ENCODE peak calls at places on chromosomes 11 and 22, in five cellular contexts. One of them, this sample, is unnamed.

GRCh38 chr11:114180301-114181055 is 115.7 kb upstream of the NNMT start:
- DNase-seq in colonic mucosa: peak
- DNase-seq in activated CD4-positive, alpha-beta T cell treated with anti-CD3 and anti-CD28 coated beads for 24 hours: no peak
- DNase-seq in NCI-H345: peak
- DNase-seq in GM10248: no peak
- DNase-seq in this sample: no peak

GRCh38 chr11:5992604-5993251 is 5.9 kb upstream of the OR52L1 start:
- DNase-seq in colonic mucosa: no peak
- DNase-seq in activated CD4-positive, alpha-beta T cell treated with anti-CD3 and anti-CD28 coated beads for 24 hours: no peak
- DNase-seq in NCI-H345: no peak
- DNase-seq in GM10248: peak
- DNase-seq in this sample: no peak

GRCh38 chr22:22520667-22521602 is 865 bp upstream of the ZNF280A start:
- DNase-seq in colonic mucosa: no peak
- DNase-seq in activated CD4-positive, alpha-beta T cell treated with anti-CD3 and anti-CD28 coated beads for 24 hours: no peak
- DNase-seq in NCI-H345: no peak
- DNase-seq in GM10248: no peak
- DNase-seq in this sample: no peak

GRCh38 chr11:5679811-5680210 is 5.1 kb downstream of the TRIM5 start:
- DNase-seq in colonic mucosa: no peak
- DNase-seq in activated CD4-positive, alpha-beta T cell treated with anti-CD3 and anti-CD28 coated beads for 24 hours: no peak
- DNase-seq in NCI-H345: no peak
- DNase-seq in GM10248: no peak
- DNase-seq in this sample: no peak

GRCh38 chr11:114296979-114297372 is 777 bp downstream of the NNMT start:
- DNase-seq in colonic mucosa: no peak
- DNase-seq in activated CD4-positive, alpha-beta T cell treated with anti-CD3 and anti-CD28 coated beads for 24 hours: no peak
- DNase-seq in NCI-H345: no peak
- DNase-seq in GM10248: no peak
- DNase-seq in this sample: no peak

GRCh38 chr11:100576044-100577021 is 110.8 kb upstream of the ARHGAP42 start:
- DNase-seq in colonic mucosa: peak
- DNase-seq in activated CD4-positive, alpha-beta T cell treated with anti-CD3 and anti-CD28 coated beads for 24 hours: no peak
- DNase-seq in NCI-H345: peak
- DNase-seq in GM10248: peak
- DNase-seq in this sample: peak

GRCh38 chr11:64863381-64864060 is 14.9 kb downstream of the EHD1 start:
- DNase-seq in colonic mucosa: no peak
- DNase-seq in activated CD4-positive, alpha-beta T cell treated with anti-CD3 and anti-CD28 coated beads for 24 hours: no peak
- DNase-seq in NCI-H345: no peak
- DNase-seq in GM10248: no peak
- DNase-seq in this sample: no peak

GRCh38 chr11:128593281-128593680 is 5.9 kb upstream of the ETS1 start:
- DNase-seq in colonic mucosa: no peak
- DNase-seq in activated CD4-positive, alpha-beta T cell treated with anti-CD3 and anti-CD28 coated beads for 24 hours: no peak
- DNase-seq in NCI-H345: no peak
- DNase-seq in GM10248: no peak
- DNase-seq in this sample: no peak

GRCh38 chr11:85810871-85811611 is at the start of gene SYTL2:
- DNase-seq in colonic mucosa: peak
- DNase-seq in activated CD4-positive, alpha-beta T cell treated with anti-CD3 and anti-CD28 coated beads for 24 hours: peak
- DNase-seq in NCI-H345: peak
- DNase-seq in GM10248: peak
- DNase-seq in this sample: peak

GRCh38 chr11:65041206-65042035 is at the start of gene SAC3D1:
- DNase-seq in colonic mucosa: no peak
- DNase-seq in activated CD4-positive, alpha-beta T cell treated with anti-CD3 and anti-CD28 coated beads for 24 hours: no peak
- DNase-seq in NCI-H345: peak
- DNase-seq in GM10248: peak
- DNase-seq in this sample: peak

GRCh38 chr11:103380031-103380430 is 270.8 kb downstream of the DYNC2H1 start:
- DNase-seq in colonic mucosa: no peak
- DNase-seq in activated CD4-positive, alpha-beta T cell treated with anti-CD3 and anti-CD28 coated beads for 24 hours: no peak
- DNase-seq in NCI-H345: no peak
- DNase-seq in GM10248: no peak
- DNase-seq in this sample: no peak

GRCh38 chr11:84947970-84948600 is 679.1 kb downstream of the DLG2 start:
- DNase-seq in colonic mucosa: no peak
- DNase-seq in activated CD4-positive, alpha-beta T cell treated with anti-CD3 and anti-CD28 coated beads for 24 hours: no peak
- DNase-seq in NCI-H345: no peak
- DNase-seq in GM10248: no peak
- DNase-seq in this sample: no peak

GRCh38 chr11:70882716-70883085 is 369.7 kb downstream of the SHANK2 start:
- DNase-seq in colonic mucosa: no peak
- DNase-seq in activated CD4-positive, alpha-beta T cell treated with anti-CD3 and anti-CD28 coated beads for 24 hours: no peak
- DNase-seq in NCI-H345: no peak
- DNase-seq in GM10248: no peak
- DNase-seq in this sample: no peak

GRCh38 chr11:35927730-35928129 is 16.1 kb upstream of the LDLRAD3 start:
- DNase-seq in colonic mucosa: peak
- DNase-seq in activated CD4-positive, alpha-beta T cell treated with anti-CD3 and anti-CD28 coated beads for 24 hours: no peak
- DNase-seq in NCI-H345: no peak
- DNase-seq in GM10248: no peak
- DNase-seq in this sample: no peak

GRCh38 chr11:59849129-59849528 is 3.8 kb upstream of the CBLIF start:
- DNase-seq in colonic mucosa: peak
- DNase-seq in activated CD4-positive, alpha-beta T cell treated with anti-CD3 and anti-CD28 coated beads for 24 hours: no peak
- DNase-seq in NCI-H345: no peak
- DNase-seq in GM10248: no peak
- DNase-seq in this sample: no peak

GRCh38 chr11:119181677-119182412 is 3.4 kb upstream of the NHERF4 start:
- DNase-seq in colonic mucosa: no peak
- DNase-seq in activated CD4-positive, alpha-beta T cell treated with anti-CD3 and anti-CD28 coated beads for 24 hours: no peak
- DNase-seq in NCI-H345: no peak
- DNase-seq in GM10248: no peak
- DNase-seq in this sample: no peak